ENCODE peak calls at places on chromosome 10, in six cellular contexts. One of them, this sample, is unnamed.

GRCh38 chr10:76336213-76336963 is 905.0 kb downstream of the LRMDA start:
- DNase-seq in H1: no peak
- DNase-seq in GM12891: no peak
- DNase-seq in HepG2: peak
- DNase-seq in GM12878: no peak
- DNase-seq in K562: no peak
- DNase-seq in this sample: no peak

GRCh38 chr10:75410135-75410787 is 8.7 kb upstream of the ZNF503 start:
- DNase-seq in H1: no peak
- DNase-seq in GM12891: no peak
- DNase-seq in HepG2: no peak
- DNase-seq in GM12878: no peak
- DNase-seq in K562: no peak
- DNase-seq in this sample: no peak

GRCh38 chr10:99850041-99850766 is 67.8 kb downstream of the ABCC2 start:
- DNase-seq in H1: no peak
- DNase-seq in GM12891: no peak
- DNase-seq in HepG2: no peak
- DNase-seq in GM12878: no peak
- DNase-seq in K562: no peak
- DNase-seq in this sample: no peak

GRCh38 chr10:131786756-131787605 is 113.8 kb upstream of the PPP2R2D start:
- DNase-seq in H1: no peak
- DNase-seq in GM12891: no peak
- DNase-seq in HepG2: no peak
- DNase-seq in GM12878: peak
- DNase-seq in K562: no peak
- DNase-seq in this sample: no peak

GRCh38 chr10:110444009-110444347 is 53.7 kb upstream of the DUSP5 start:
- DNase-seq in H1: no peak
- DNase-seq in GM12891: no peak
- DNase-seq in HepG2: no peak
- DNase-seq in GM12878: no peak
- DNase-seq in K562: no peak
- DNase-seq in this sample: no peak

GRCh38 chr10:104517946-104518345 is 123.1 kb upstream of the SORCS3 start:
- DNase-seq in H1: no peak
- DNase-seq in GM12891: no peak
- DNase-seq in HepG2: no peak
- DNase-seq in GM12878: no peak
- DNase-seq in K562: no peak
- DNase-seq in this sample: no peak

GRCh38 chr10:33073641-33074410 is 115.8 kb upstream of the ITGB1 start:
- DNase-seq in H1: no peak
- DNase-seq in GM12891: no peak
- DNase-seq in HepG2: no peak
- DNase-seq in GM12878: no peak
- DNase-seq in K562: no peak
- DNase-seq in this sample: no peak

GRCh38 chr10:97734021-97734420 is 2.9 kb upstream of the ZFYVE27 start:
- DNase-seq in H1: no peak
- DNase-seq in GM12891: no peak
- DNase-seq in HepG2: no peak
- DNase-seq in GM12878: no peak
- DNase-seq in K562: no peak
- DNase-seq in this sample: no peak

GRCh38 chr10:6114758-6115410 is 26.1 kb downstream of the RBM17 start:
- DNase-seq in H1: no peak
- DNase-seq in GM12891: no peak
- DNase-seq in HepG2: no peak
- DNase-seq in GM12878: no peak
- DNase-seq in K562: no peak
- DNase-seq in this sample: no peak

GRCh38 chr10:98013122-98013521 is 17.3 kb downstream of the CRTAC1 start:
- DNase-seq in H1: no peak
- DNase-seq in GM12891: no peak
- DNase-seq in HepG2: no peak
- DNase-seq in GM12878: no peak
- DNase-seq in K562: no peak
- DNase-seq in this sample: no peak

GRCh38 chr10:36178616-36179015 is 536.5 kb upstream of the FZD8 start:
- DNase-seq in H1: no peak
- DNase-seq in GM12891: no peak
- DNase-seq in HepG2: no peak
- DNase-seq in GM12878: no peak
- DNase-seq in K562: no peak
- DNase-seq in this sample: no peak

GRCh38 chr10:9229702-9230101 is 1175.2 kb downstream of the GATA3 start:
- DNase-seq in H1: no peak
- DNase-seq in GM12891: no peak
- DNase-seq in HepG2: no peak
- DNase-seq in GM12878: no peak
- DNase-seq in K562: no peak
- DNase-seq in this sample: no peak

GRCh38 chr10:47287365-47287802 is 12.6 kb upstream of the GDF10 start:
- DNase-seq in H1: no peak
- DNase-seq in GM12891: no peak
- DNase-seq in HepG2: no peak
- DNase-seq in GM12878: no peak
- DNase-seq in K562: no peak
- DNase-seq in this sample: no peak

GRCh38 chr10:69479737-69480412 is 28.6 kb downstream of the TSPAN15 start:
- DNase-seq in H1: no peak
- DNase-seq in GM12891: no peak
- DNase-seq in HepG2: no peak
- DNase-seq in GM12878: no peak
- DNase-seq in K562: no peak
- DNase-seq in this sample: no peak

GRCh38 chr10:98885380-98885779 is 350.3 kb downstream of the HPSE2 start:
- DNase-seq in H1: no peak
- DNase-seq in GM12891: no peak
- DNase-seq in HepG2: no peak
- DNase-seq in GM12878: no peak
- DNase-seq in K562: peak
- DNase-seq in this sample: no peak

GRCh38 chr10:36779238-36779846 is 346.1 kb upstream of the ANKRD30A start:
- DNase-seq in H1: peak
- DNase-seq in GM12891: no peak
- DNase-seq in HepG2: peak
- DNase-seq in GM12878: no peak
- DNase-seq in K562: peak
- DNase-seq in this sample: no peak

GRCh38 chr10:44857363-44858016 is 53.6 kb upstream of the TMEM72 start:
- DNase-seq in H1: peak
- DNase-seq in GM12891: peak
- DNase-seq in HepG2: peak
- DNase-seq in GM12878: no peak
- DNase-seq in K562: peak
- DNase-seq in this sample: peak

GRCh38 chr10:118809821-118810220 is 55.1 kb upstream of the CACUL1 start:
- DNase-seq in H1: no peak
- DNase-seq in GM12891: no peak
- DNase-seq in HepG2: no peak
- DNase-seq in GM12878: no peak
- DNase-seq in K562: no peak
- DNase-seq in this sample: no peak

GRCh38 chr10:118810796-118811195 is 56.0 kb upstream of the CACUL1 start:
- DNase-seq in H1: no peak
- DNase-seq in GM12891: no peak
- DNase-seq in HepG2: no peak
- DNase-seq in GM12878: no peak
- DNase-seq in K562: no peak
- DNase-seq in this sample: no peak

GRCh38 chr10:118809372-118809695 is 54.6 kb upstream of the CACUL1 start:
- DNase-seq in H1: no peak
- DNase-seq in GM12891: no peak
- DNase-seq in HepG2: no peak
- DNase-seq in GM12878: no peak
- DNase-seq in K562: no peak
- DNase-seq in this sample: no peak

GRCh38 chr10:118811675-118812392 is 57.1 kb upstream of the CACUL1 start:
- DNase-seq in H1: no peak
- DNase-seq in GM12891: no peak
- DNase-seq in HepG2: no peak
- DNase-seq in GM12878: no peak
- DNase-seq in K562: no peak
- DNase-seq in this sample: no peak

DNA sequence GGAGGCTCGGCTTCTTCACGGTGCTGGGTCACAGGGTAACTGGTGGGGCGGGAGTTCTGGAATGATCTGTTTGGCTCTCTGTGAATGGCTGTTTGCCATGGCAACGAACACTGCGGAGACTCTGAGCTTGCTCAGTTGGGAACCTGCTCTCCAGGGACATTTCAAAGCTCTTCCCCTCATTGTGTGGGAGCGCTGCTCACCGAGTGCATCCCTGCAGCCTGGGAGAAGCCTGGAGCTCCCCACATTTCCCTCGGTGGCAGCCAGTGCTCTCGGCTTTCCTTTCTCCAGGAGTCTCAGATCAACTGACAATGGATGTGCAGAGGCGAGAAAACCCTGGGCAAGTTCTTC is 57.6 kb upstream of the CACUL1 start:
- DNase-seq in H1: no peak
- DNase-seq in GM12891: no peak
- DNase-seq in HepG2: no peak
- DNase-seq in GM12878: no peak
- DNase-seq in K562: no peak
- DNase-seq in this sample: no peak
- TF ChIP-seq POLR2AphosphoS5 in H1: no peak
- TF ChIP-seq POLR2AphosphoS5 in GM12891: no peak
- TF ChIP-seq POLR2AphosphoS5 in HepG2: no peak
- TF ChIP-seq POLR2AphosphoS5 in GM12878: no peak
- TF ChIP-seq POLR2AphosphoS5 in K562: no peak
- TF ChIP-seq POLR2AphosphoS5 in this sample: no peak

DNA sequence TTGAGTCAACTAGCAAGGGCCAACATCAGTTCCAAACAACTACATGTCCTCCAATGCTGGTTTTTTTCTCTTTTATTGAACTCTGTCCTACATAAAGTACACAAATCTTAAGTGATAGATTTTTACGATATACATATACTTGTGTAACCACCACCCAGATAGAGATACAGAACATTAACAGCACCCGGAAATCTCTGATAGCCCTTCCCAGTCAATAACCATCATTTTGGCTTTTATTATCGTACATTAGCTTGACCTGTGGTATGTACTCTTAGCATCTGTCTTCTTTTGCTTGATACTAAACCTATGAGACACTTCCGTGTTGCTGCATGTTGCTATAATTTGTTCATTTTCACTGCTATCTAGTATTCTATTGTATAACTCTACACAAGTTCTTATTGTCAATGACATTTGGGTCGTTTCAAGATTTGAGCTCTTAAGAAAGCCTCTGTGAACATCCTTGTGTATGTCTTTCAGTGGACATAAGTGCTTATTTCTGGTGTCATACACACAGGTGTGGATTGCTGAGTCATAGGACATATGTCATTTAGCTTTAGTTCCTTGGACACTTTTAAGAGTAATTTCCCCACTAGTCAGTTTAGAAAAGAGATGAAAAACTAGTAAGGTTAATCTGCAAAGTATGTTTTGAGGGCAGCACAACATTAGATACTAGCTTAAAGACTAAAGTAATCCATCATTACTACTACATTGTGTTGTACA is 111.1 kb downstream of the PRLHR start:
- DNase-seq in H1: no peak
- DNase-seq in GM12891: no peak
- DNase-seq in HepG2: no peak
- DNase-seq in GM12878: no peak
- DNase-seq in K562: no peak
- DNase-seq in this sample: no peak
- TF ChIP-seq POLR2A in H1: no peak
- TF ChIP-seq POLR2A in GM12891: no peak
- TF ChIP-seq POLR2A in HepG2: no peak
- TF ChIP-seq POLR2A in GM12878: no peak
- TF ChIP-seq POLR2A in K562: no peak
- TF ChIP-seq POLR2A in this sample: no peak

DNA sequence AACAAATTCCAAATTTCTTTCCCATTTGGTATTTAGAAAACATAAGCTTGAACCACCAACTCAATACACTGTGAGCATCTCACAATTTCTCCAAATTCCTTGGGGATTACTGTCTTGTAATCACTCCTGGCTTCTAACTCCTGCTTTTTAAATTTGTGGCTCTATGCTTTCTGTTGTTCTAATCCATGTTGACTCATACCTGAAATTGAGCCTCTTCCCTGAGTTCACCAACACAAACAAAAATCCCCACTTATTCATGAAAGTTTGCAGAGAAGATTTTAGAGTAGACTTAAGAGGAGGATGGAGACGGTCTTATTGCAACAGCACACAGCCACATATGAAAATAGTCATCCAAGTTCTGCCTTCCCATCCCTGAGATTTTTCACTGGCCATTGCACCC is 252.5 kb downstream of the PTEN start:
- DNase-seq in H1: no peak
- DNase-seq in GM12891: no peak
- DNase-seq in HepG2: no peak
- DNase-seq in GM12878: no peak
- DNase-seq in K562: no peak
- DNase-seq in this sample: no peak
- TF ChIP-seq TAF1 in H1: no peak
- TF ChIP-seq TAF1 in GM12891: no peak
- TF ChIP-seq TAF1 in HepG2: no peak
- TF ChIP-seq TAF1 in GM12878: no peak
- TF ChIP-seq TAF1 in K562: no peak
- TF ChIP-seq TAF1 in this sample: no peak

GRCh38 chr10:11016959-11017574 is 605 bp upstream of the CELF2 start:
- DNase-seq in H1: no peak
- DNase-seq in GM12891: no peak
- DNase-seq in HepG2: no peak
- DNase-seq in GM12878: no peak
- DNase-seq in K562: no peak
- DNase-seq in this sample: no peak

GRCh38 chr10:11017575-11018425 is at the start of gene CELF2:
- DNase-seq in H1: peak
- DNase-seq in GM12891: peak
- DNase-seq in HepG2: no peak
- DNase-seq in GM12878: no peak
- DNase-seq in K562: peak
- DNase-seq in this sample: peak

GRCh38 chr10:11018830-11019692 is 1.4 kb downstream of the CELF2 start:
- DNase-seq in H1: no peak
- DNase-seq in GM12891: no peak
- DNase-seq in HepG2: no peak
- DNase-seq in GM12878: no peak
- DNase-seq in K562: no peak
- DNase-seq in this sample: no peak

GRCh38 chr10:11020026-11020820 is 2.6 kb downstream of the CELF2 start:
- DNase-seq in H1: no peak
- DNase-seq in GM12891: no peak
- DNase-seq in HepG2: no peak
- DNase-seq in GM12878: no peak
- DNase-seq in K562: no peak
- DNase-seq in this sample: no peak

DNA sequence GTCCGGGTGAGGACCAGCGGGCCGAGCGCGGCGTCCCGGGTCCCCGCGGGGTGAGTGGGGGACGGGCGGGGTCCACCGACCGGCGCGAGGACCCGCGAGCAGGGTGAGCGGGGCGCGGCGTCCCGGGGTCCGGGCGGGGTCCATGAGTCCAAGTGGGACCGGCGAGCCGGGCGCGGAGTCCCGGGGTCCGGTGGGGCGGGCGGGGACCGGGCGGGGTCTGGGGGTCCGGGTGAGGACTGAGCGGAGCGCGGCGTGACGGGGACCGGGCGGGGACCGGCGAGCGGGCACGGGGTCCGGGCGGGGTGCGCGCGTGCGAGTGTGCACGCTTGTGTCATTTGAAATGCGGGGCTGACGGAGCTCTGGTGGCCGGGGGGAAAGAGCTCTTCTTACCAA is 750 bp downstream of the CELF2 start:
- DNase-seq in H1: no peak
- DNase-seq in GM12891: no peak
- DNase-seq in HepG2: no peak
- DNase-seq in GM12878: no peak
- DNase-seq in K562: no peak
- DNase-seq in this sample: no peak
- TF ChIP-seq POLR2AphosphoS5 in H1: no peak
- TF ChIP-seq POLR2AphosphoS5 in GM12891: no peak
- TF ChIP-seq POLR2AphosphoS5 in HepG2: no peak
- TF ChIP-seq POLR2AphosphoS5 in GM12878: no peak
- TF ChIP-seq POLR2AphosphoS5 in K562: no peak
- TF ChIP-seq POLR2AphosphoS5 in this sample: no peak